ENCODE peak calls at places on chromosomes 3 and 15, in ten cellular contexts. M is H54, I is esophagus squamous epithelium, A is stomach, P is adrenal gland, H is erythroblast, B is sigmoid colon, L is endothelial cell of umbilical vein, K is GM12892, J is breast epithelium. V is an unnamed sample.

GRCh38 chr3:138915503-138916498 is 31.1 kb downstream of the FOXL2 start:
- DNase-seq in M (peak; percentile 92), P (peak; percentile 93), K (peak; percentile 85), B (peak; percentile 96), H (peak; percentile 89), I (peak; percentile 55), J (peak; percentile 88), L (peak; percentile 88), A (peak; percentile 94), V (peak; percentile 84)

GRCh38 chr3:55491296-55491816 is 4.2 kb upstream of the WNT5A start:
- DNase-seq in A (no peak), B (no peak), L (peak; percentile 13), I (no peak), K (no peak), J (no peak), H (no peak), M (no peak), P (peak; percentile 70), V (no peak)

GRCh38 chr15:79977431-79977940 is 6.5 kb upstream of the BCL2A1 start:
- DNase-seq in H (no peak), P (peak; percentile 52), L (no peak), B (no peak), J (no peak), M (no peak), K (no peak), I (no peak), A (no peak), V (peak; percentile 65)

GRCh38 chr3:58607816-58608215 is 30.6 kb upstream of the FAM107A start:
- DNase-seq in L (no peak), M (no peak), J (no peak), K (no peak), B (no peak), A (no peak), H (no peak), P (no peak), I (no peak), V (no peak)

GRCh38 chr3:66464512-66464894 is 36.3 kb downstream of the LRIG1 start:
- DNase-seq in J (no peak), L (no peak), I (no peak), B (no peak), M (no peak), P (no peak), A (no peak), K (no peak), H (no peak), V (no peak)

GRCh38 chr3:72892081-72892763 is 4.4 kb downstream of the GXYLT2 start:
- DNase-seq in J (no peak), A (no peak), L (no peak), H (no peak), I (no peak), K (no peak), B (peak; percentile 80), P (peak; percentile 57), M (no peak), V (no peak)

GRCh38 chr3:160665784-160666526 is 11.0 kb upstream of the ARL14 start:
- DNase-seq in I (no peak), M (no peak), L (peak; percentile 21), J (no peak), P (no peak), K (no peak), H (no peak), A (no peak), B (no peak), V (no peak)

GRCh38 chr3:49901351-49902339 is 2.0 kb downstream of the MST1R start:
- DNase-seq in A (no peak), P (no peak), I (no peak), H (no peak), M (no peak), K (no peak), L (no peak), J (no peak), B (no peak), V (no peak)

GRCh38 chr15:69116391-69116790 is 44.0 kb upstream of the GLCE start:
- DNase-seq in J (no peak), I (no peak), M (no peak), P (no peak), K (no peak), A (no peak), B (no peak), H (peak; percentile 18), L (no peak), V (no peak)

GRCh38 chr15:43516185-43516584 is 1.2 kb upstream of the MAP1A start:
- DNase-seq in A (no peak), P (peak; percentile 75), M (no peak), I (no peak), H (no peak), J (no peak), L (no peak), B (peak; percentile 79), K (no peak), V (no peak)

GRCh38 chr15:43519207-43519606 is 1.8 kb downstream of the MAP1A start:
- DNase-seq in B (no peak), J (no peak), P (no peak), I (no peak), L (no peak), M (no peak), A (no peak), K (no peak), H (no peak), V (no peak)

GRCh38 chr15:43518073-43518761 is 809 bp downstream of the MAP1A start:
- DNase-seq in A (no peak), K (no peak), H (peak; percentile 61), L (peak; percentile 42), M (no peak), B (no peak), J (no peak), I (no peak), P (peak; percentile 58), V (no peak)

GRCh38 chr15:43516801-43517353 is 531 bp upstream of the MAP1A start:
- DNase-seq in K (no peak), J (no peak), I (no peak), H (no peak), M (no peak), L (no peak), A (no peak), B (no peak), P (peak; percentile 45), V (no peak)

GRCh38 chr15:43517354-43518072 is at the start of gene MAP1A:
- DNase-seq in J (no peak), K (no peak), A (no peak), P (peak; percentile 79), B (peak; percentile 89), M (no peak), H (peak; percentile 67), I (no peak), L (no peak), V (no peak)
- TF ChIP-seq POLR2A in J (no peak), K (no peak), A (no peak), P (no peak), B (peak; percentile 62), M (no peak), H (no peak), I (peak; percentile 16), L (no peak), V (no peak)

GRCh38 chr15:45402162-45402954 is 24.0 kb upstream of the GATM start:
- DNase-seq in J (peak; percentile 90), M (peak; percentile 91), A (peak; percentile 95), P (peak; percentile 99), B (peak; percentile 99), K (peak; percentile 80), I (peak; percentile 74), H (peak; percentile 99), L (peak; percentile 98), V (peak; percentile 98)
- TF ChIP-seq POLR2A in J (peak; percentile 45), M (peak; percentile 58), A (no peak), P (peak; percentile 65), B (peak; percentile 73), K (peak; percentile 94), I (peak; percentile 83), H (peak; percentile 96), L (peak; percentile 98), V (peak; percentile 86)

DNA sequence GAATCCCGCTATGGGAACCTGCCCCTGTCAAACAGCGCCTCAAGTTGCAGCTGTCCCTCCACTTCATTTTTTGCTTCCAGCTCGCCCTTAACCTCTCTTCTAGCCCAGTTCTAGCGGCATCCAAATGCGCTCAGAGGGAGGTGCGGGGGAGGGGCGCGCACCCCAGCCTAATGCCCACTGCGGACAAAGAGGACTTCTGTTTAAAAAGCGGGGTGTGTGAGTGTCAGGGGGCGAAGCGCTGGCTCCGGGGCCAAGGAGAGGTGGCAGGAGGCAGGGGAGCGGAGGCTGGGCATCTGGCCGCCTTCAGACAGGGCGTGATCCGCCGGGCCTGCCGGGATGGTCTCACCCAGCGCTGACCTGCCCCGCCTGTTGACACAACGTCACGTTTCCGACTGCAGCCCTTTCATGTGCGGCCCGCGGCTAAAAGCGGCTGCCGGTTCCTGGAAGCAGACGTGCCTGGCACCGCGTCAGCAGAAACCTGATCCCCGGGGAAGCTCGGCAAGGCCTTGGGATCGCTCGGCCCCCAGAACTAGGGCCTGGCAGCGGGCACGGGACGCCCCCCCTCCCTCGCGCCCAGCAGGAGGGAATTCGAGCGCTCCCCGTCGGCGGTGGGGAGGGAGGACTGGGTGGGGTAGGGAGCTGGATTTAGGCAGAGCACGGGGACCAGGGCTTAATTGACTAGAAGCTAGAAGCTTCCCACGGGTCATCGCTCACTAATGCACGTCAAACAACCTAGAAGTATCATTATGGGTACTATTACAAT is 7.6 kb downstream of the BHLHE40 start:
- DNase-seq in I (peak; percentile 73), A (peak; percentile 98), K (peak; percentile 68), P (peak; percentile 99), J (peak; percentile 96), B (peak; percentile 99), M (peak; percentile 65), H (peak; percentile 85), L (peak; percentile 97), V (peak; percentile 97)
- TF ChIP-seq POLR2A in I (peak; percentile 82), A (no peak), K (peak; percentile 78), P (peak; percentile 93), J (no peak), B (peak; percentile 55), M (peak; percentile 31), H (peak; percentile 71), L (no peak), V (peak; percentile 68)

GRCh38 chr15:72758195-72758594 is 25.4 kb downstream of the ADPGK start:
- DNase-seq in I (no peak), B (no peak), P (no peak), M (peak; percentile 63), L (peak; percentile 68), K (no peak), A (no peak), H (no peak), J (no peak), V (no peak)
- TF ChIP-seq POLR2A in I (no peak), B (no peak), P (no peak), M (no peak), L (no peak), K (no peak), A (no peak), H (no peak), J (no peak), V (no peak)

GRCh38 chr15:40593588-40594428 is at the start of gene KNL1:
- DNase-seq in B (peak; percentile 95), P (peak; percentile 99), J (peak; percentile 95), K (peak; percentile 52), I (peak; percentile 36), L (peak; percentile 100), H (peak; percentile 96), A (peak; percentile 92), M (peak; percentile 54), V (peak; percentile 89)
- TF ChIP-seq POLR2A in B (no peak), P (peak; percentile 18), J (no peak), K (no peak), I (peak; percentile 43), L (peak; percentile 83), H (peak; percentile 93), A (no peak), M (peak; percentile 66), V (peak; percentile 24)

V was measured in Peyer's patch.